ENCODE peak calls at places on chromosome 2, in six cellular contexts. V is heart left ventricle, P is mammary epithelial cell, D is endodermal cell, Q is thyroid gland, Z is Peyer's patch. T is an unnamed sample.
A peak's percentile ranks its signal among the peaks of the same experiment; 100 is the strongest.

GRCh38 chr2:28663359-28663758 is 88.3 kb upstream of the PPP1CB start:
- DNase-seq in Q (peak; percentile 50), D (no peak), P (no peak), V (no peak), Z (no peak), T (no peak)

GRCh38 chr2:120777787-120778186 is 42.1 kb downstream of the GLI2 start:
- DNase-seq in Z (no peak), V (peak; percentile 6), Q (no peak), P (no peak), D (peak; percentile 36), T (no peak)

GRCh38 chr2:112627060-112628040 is 18.4 kb upstream of the SLC20A1 start:
- DNase-seq in Z (no peak), D (peak; percentile 26), Q (no peak), P (peak; percentile 96), V (peak; percentile 66), T (peak; percentile 58)

GRCh38 chr2:160472839-160473251 is 20.8 kb downstream of the RBMS1 start:
- DNase-seq in Q (no peak), V (no peak), Z (no peak), D (no peak), P (no peak), T (no peak)

GRCh38 chr2:212538156-212539144 is at the start of gene ERBB4:
- DNase-seq in V (peak; percentile 49), Q (peak; percentile 62), Z (no peak), P (no peak), D (peak; percentile 65), T (peak; percentile 45)

GRCh38 chr2:220696280-220696669 is 875.8 kb downstream of the EPHA4 start:
- DNase-seq in Q (no peak), D (no peak), Z (no peak), P (no peak), V (no peak), T (no peak)

GRCh38 chr2:168722592-168722991 is 79.8 kb upstream of the NOSTRIN start:
- DNase-seq in V (peak; percentile 53), Z (no peak), P (peak; percentile 44), D (no peak), Q (peak; percentile 10), T (no peak)

GRCh38 chr2:195202163-195202845 is 454.7 kb upstream of the SLC39A10 start:
- DNase-seq in Q (no peak), P (peak; percentile 39), D (no peak), V (no peak), Z (no peak), T (no peak)

GRCh38 chr2:161096336-161096735 is 63.9 kb upstream of the TANK start:
- DNase-seq in V (no peak), D (no peak), Q (no peak), Z (no peak), P (peak; percentile 21), T (no peak)

GRCh38 chr2:199219551-199219950 is 238.2 kb downstream of the SATB2 start:
- DNase-seq in Q (no peak), Z (no peak), D (no peak), V (no peak), P (no peak), T (no peak)

GRCh38 chr2:133774675-133775005 is 206.4 kb upstream of the NCKAP5 start:
- DNase-seq in Z (no peak), D (no peak), V (peak; percentile 38), P (no peak), Q (peak; percentile 91), T (no peak)

GRCh38 chr2:238140721-238141540 is 2.5 kb downstream of the KLHL30 start:
- DNase-seq in D (no peak), Z (no peak), Q (no peak), P (no peak), V (no peak), T (no peak)

GRCh38 chr2:238141541-238142318 is 3.3 kb downstream of the KLHL30 start:
- DNase-seq in Q (peak; percentile 37), D (no peak), V (peak; percentile 47), Z (peak; percentile 91), P (peak; percentile 73), T (peak; percentile 49)

GRCh38 chr2:238143239-238143951 is 4.9 kb downstream of the KLHL30 start:
- DNase-seq in Q (no peak), P (peak; percentile 69), V (peak; percentile 64), D (no peak), Z (no peak), T (no peak)

GRCh38 chr2:238144262-238144661 is 5.8 kb downstream of the KLHL30 start:
- DNase-seq in Q (no peak), P (no peak), D (no peak), V (no peak), Z (no peak), T (no peak)

GRCh38 chr2:238142382-238143205 is 4.1 kb downstream of the KLHL30 start:
- DNase-seq in Q (no peak), D (no peak), Z (no peak), V (no peak), P (peak; percentile 11), T (no peak)
- H3K4me3 ChIP-seq in Q (no peak overlapping the region), D (no peak overlapping the region), Z (no peak overlapping the region), V (peak overlapping the region; percentile 27), P (no peak overlapping the region), T (no peak overlapping the region)

GRCh38 chr2:237170017-237170416 is 84.3 kb downstream of the COPS8 start:
- DNase-seq in P (no peak), Q (no peak), D (no peak), V (no peak), Z (no peak), T (no peak)

GRCh38 chr2:237167934-237168333 is 82.2 kb downstream of the COPS8 start:
- DNase-seq in D (no peak), P (no peak), V (no peak), Z (no peak), Q (no peak), T (no peak)

GRCh38 chr2:237167038-237167437 is 81.3 kb downstream of the COPS8 start:
- DNase-seq in P (no peak), Z (no peak), Q (no peak), V (no peak), D (no peak), T (no peak)

GRCh38 chr2:237171895-237172294 is 86.2 kb downstream of the COPS8 start:
- DNase-seq in V (no peak), P (no peak), Z (no peak), D (no peak), Q (no peak), T (no peak)

DNA sequence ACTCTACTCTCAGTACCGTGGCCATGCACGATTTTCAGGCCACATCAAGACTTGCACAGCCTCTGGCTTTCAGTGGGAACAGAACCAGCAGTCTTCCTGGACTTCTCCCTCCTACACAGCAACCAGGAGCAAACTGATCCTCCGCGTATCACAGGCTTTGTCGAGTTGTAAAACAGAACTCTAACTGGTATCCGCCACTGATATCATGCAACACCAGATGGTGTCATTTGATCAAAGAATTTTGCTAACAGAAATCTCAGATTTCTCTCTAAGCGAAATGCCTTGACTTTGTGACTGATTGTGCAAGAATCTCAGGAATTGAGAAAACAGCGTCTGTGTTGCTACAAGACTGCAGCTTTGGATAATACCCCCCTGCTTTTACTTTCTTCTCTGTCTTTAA is 85.7 kb downstream of the COPS8 start:
- DNase-seq in Q (no peak), V (peak; percentile 38), Z (no peak), P (peak; percentile 63), D (no peak), T (peak; percentile 28)
- TF ChIP-seq CTCF in Q (peak; percentile 54), V (peak; percentile 36), Z (peak; percentile 17), P (peak; percentile 22), D (no peak), T (no peak)

DNA sequence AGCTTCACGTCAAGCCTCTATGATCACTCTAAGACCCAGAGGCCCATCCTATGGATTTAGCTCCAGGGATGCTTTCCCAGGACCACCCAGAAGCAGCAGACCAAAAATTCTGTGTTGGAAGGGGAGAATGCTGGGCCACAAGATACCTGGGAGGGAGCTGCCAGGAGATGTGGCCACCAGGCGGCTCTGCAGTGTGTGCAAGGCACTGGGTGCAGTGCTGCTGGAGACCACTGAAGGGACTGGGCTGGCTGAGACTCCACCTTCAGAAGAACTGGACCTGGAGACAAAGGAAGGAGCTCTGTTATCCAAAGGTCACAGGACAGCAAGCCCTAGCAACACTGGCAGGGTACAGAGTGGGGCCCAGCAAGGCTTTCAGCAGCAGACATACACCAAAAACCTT is 34.0 kb downstream of the KANSL3 start:
- DNase-seq in Z (no peak), V (no peak), P (no peak), D (peak; percentile 80), Q (no peak), T (no peak)
- H3K36me3 ChIP-seq in Z (no peaks in the 10 kb centered on the region), V (peaks cover 100% of the 10 kb centered on the region), P (peaks cover 29% of the 10 kb centered on the region), D (peaks cover 94% of the 10 kb centered on the region), Q (peaks cover 92% of the 10 kb centered on the region), T (peaks cover 68% of the 10 kb centered on the region)

GRCh38 chr2:241378816-241379215 is 22.7 kb downstream of the FARP2 start:
- DNase-seq in P (no peak), Q (no peak), D (no peak), V (no peak), Z (no peak), T (no peak)
- H3K4me3 ChIP-seq in P (no peak overlapping the region), Q (no peak overlapping the region), D (no peak overlapping the region), V (no peak overlapping the region), Z (no peak overlapping the region), T (no peak overlapping the region)

GRCh38 chr2:216103213-216103612 is 5.9 kb upstream of the XRCC5 start:
- DNase-seq in Q (no peak), P (no peak), D (no peak), V (no peak), Z (no peak), T (no peak)
- TF ChIP-seq CTCF in Q (no peak), P (no peak), D (no peak), V (no peak), Z (no peak), T (no peak)

DNA sequence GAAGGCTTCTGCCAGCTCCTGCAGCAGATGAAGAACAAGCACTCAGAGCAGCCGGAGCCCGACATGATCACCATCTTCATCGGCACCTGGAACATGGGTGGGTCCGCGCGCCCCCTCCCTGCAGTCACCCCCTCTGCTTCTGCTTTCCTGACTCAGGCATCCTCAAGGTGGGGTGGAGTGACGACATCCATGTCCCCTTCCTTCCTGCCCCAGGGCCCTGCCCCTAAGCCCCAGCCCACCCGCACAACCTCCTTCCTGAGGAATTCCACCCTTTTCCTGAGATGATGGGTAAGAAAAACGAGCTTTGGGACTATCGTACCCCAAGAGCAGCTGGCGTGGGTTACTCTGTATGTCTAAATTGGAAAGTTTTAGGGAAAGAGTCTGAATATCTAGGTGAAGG is 89.7 kb upstream of the ATG16L1 start:
- DNase-seq in P (no peak), Q (no peak), V (no peak), Z (no peak), D (no peak), T (no peak)
- H3K36me3 ChIP-seq in P (peaks cover 42% of the 10 kb centered on the region), Q (no peaks in the 10 kb centered on the region), V (peaks cover 5% of the 10 kb centered on the region), Z (no peaks in the 10 kb centered on the region), D (no peaks in the 10 kb centered on the region), T (no peaks in the 10 kb centered on the region)

GRCh38 chr2:158973111-158973510 is 4.7 kb downstream of the TANC1 start:
- DNase-seq in V (no peak), Z (no peak), P (peak; percentile 88), Q (no peak), D (no peak), T (no peak)

GRCh38 chr2:158968396-158969161 is at the start of gene TANC1:
- DNase-seq in D (peak; percentile 96), V (peak; percentile 97), P (peak; percentile 93), Z (peak; percentile 94), Q (peak; percentile 98), T (peak; percentile 93)

GRCh38 chr2:158969717-158970521 is 1.5 kb downstream of the TANC1 start:
- DNase-seq in V (peak; percentile 61), D (peak; percentile 83), Z (peak; percentile 66), P (peak; percentile 46), Q (peak; percentile 68), T (peak; percentile 49)

GRCh38 chr2:158969162-158969716 is 799 bp downstream of the TANC1 start:
- DNase-seq in Q (no peak), Z (no peak), D (no peak), V (no peak), P (no peak), T (no peak)

GRCh38 chr2:158970522-158970855 is 2.0 kb downstream of the TANC1 start:
- DNase-seq in V (no peak), Z (no peak), D (no peak), P (no peak), Q (no peak), T (no peak)
- H3K4me3 ChIP-seq in V (peak overlapping the region; percentile 93), Z (peak overlapping the region; percentile 83), D (peak overlapping the region; percentile 88), P (peak overlapping the region; percentile 85), Q (no peak overlapping the region), T (peak overlapping the region; percentile 85)